ENCODE peak calls at places on chromosomes 5 and 9, in four cellular contexts. One of them, this sample, is unnamed.
A peak's percentile ranks its signal among the peaks of the same experiment; 100 is the strongest.

GRCh38 chr9:35395076-35395675 is 94.7 kb upstream of the RUSC2 start:
- DNase-seq in tibial nerve: no peak
- DNase-seq in uterus: no peak
- DNase-seq in SK-N-SH: no peak
- DNase-seq in this sample: no peak

GRCh38 chr5:137800700-137801411 is 46.7 kb upstream of the HNRNPA0 start:
- DNase-seq in SK-N-SH: no peak
- DNase-seq in uterus: no peak
- DNase-seq in tibial nerve: no peak
- DNase-seq in this sample: no peak

GRCh38 chr5:44875661-44876250 is 67.0 kb downstream of the MRPS30 start:
- DNase-seq in uterus: no peak
- DNase-seq in tibial nerve: no peak
- DNase-seq in SK-N-SH: no peak
- DNase-seq in this sample: no peak

GRCh38 chr5:135040331-135041144 is 6.5 kb upstream of the PITX1 start:
- DNase-seq in uterus: no peak
- DNase-seq in SK-N-SH: peak; percentile 77
- DNase-seq in tibial nerve: no peak
- DNase-seq in this sample: no peak

GRCh38 chr5:14062178-14062577 is 81.0 kb upstream of the TRIO start:
- DNase-seq in tibial nerve: no peak
- DNase-seq in SK-N-SH: no peak
- DNase-seq in uterus: no peak
- DNase-seq in this sample: no peak

GRCh38 chr5:94181940-94182339 is 436.5 kb downstream of the KIAA0825 start:
- DNase-seq in tibial nerve: no peak
- DNase-seq in uterus: no peak
- DNase-seq in SK-N-SH: no peak
- DNase-seq in this sample: no peak

GRCh38 chr5:34008721-34009120 is 871 bp upstream of the AMACR start:
- DNase-seq in tibial nerve: no peak
- DNase-seq in uterus: no peak
- DNase-seq in SK-N-SH: no peak
- DNase-seq in this sample: no peak

GRCh38 chr9:107566596-107566995 is 77.0 kb upstream of the KLF4 start:
- DNase-seq in SK-N-SH: no peak
- DNase-seq in tibial nerve: no peak
- DNase-seq in uterus: no peak
- DNase-seq in this sample: no peak

GRCh38 chr5:16737173-16737572 is 120.4 kb upstream of the RETREG1 start:
- DNase-seq in tibial nerve: no peak
- DNase-seq in uterus: no peak
- DNase-seq in SK-N-SH: no peak
- DNase-seq in this sample: no peak

GRCh38 chr9:118183571-118183970 is 479.4 kb downstream of the TLR4 start:
- DNase-seq in SK-N-SH: no peak
- DNase-seq in tibial nerve: no peak
- DNase-seq in uterus: no peak
- DNase-seq in this sample: no peak

GRCh38 chr5:219492-219891 is 1.4 kb downstream of the SDHA start:
- DNase-seq in uterus: no peak
- DNase-seq in SK-N-SH: no peak
- DNase-seq in tibial nerve: no peak
- DNase-seq in this sample: peak; percentile 12

GRCh38 chr9:16681659-16681990 is 188.8 kb downstream of the BNC2 start:
- DNase-seq in uterus: no peak
- DNase-seq in tibial nerve: no peak
- DNase-seq in SK-N-SH: no peak
- DNase-seq in this sample: peak; percentile 40

GRCh38 chr9:131046093-131046380 is 37.1 kb downstream of the LAMC3 start:
- DNase-seq in uterus: no peak
- DNase-seq in tibial nerve: no peak
- DNase-seq in SK-N-SH: no peak
- DNase-seq in this sample: no peak

GRCh38 chr5:129652353-129653138 is 95.3 kb upstream of the MINAR2 start:
- DNase-seq in tibial nerve: no peak
- DNase-seq in SK-N-SH: no peak
- DNase-seq in uterus: no peak
- DNase-seq in this sample: no peak

GRCh38 chr9:115008536-115008935 is 78.1 kb upstream of the TNFSF8 start:
- DNase-seq in SK-N-SH: no peak
- DNase-seq in uterus: no peak
- DNase-seq in tibial nerve: no peak
- DNase-seq in this sample: peak; percentile 42

GRCh38 chr9:78386746-78387145 is 89.8 kb downstream of the PSAT1 start:
- DNase-seq in tibial nerve: no peak
- DNase-seq in SK-N-SH: no peak
- DNase-seq in uterus: no peak
- DNase-seq in this sample: no peak

GRCh38 chr5:134874831-134875655 is 872 bp downstream of the TXNDC15 start:
- DNase-seq in uterus: peak; percentile 77
- DNase-seq in SK-N-SH: peak; percentile 67
- DNase-seq in tibial nerve: peak; percentile 58
- DNase-seq in this sample: peak; percentile 73

GRCh38 chr5:80964919-80965318 is 4.8 kb downstream of the RASGRF2 start:
- DNase-seq in tibial nerve: no peak
- DNase-seq in SK-N-SH: no peak
- DNase-seq in uterus: no peak
- DNase-seq in this sample: peak; percentile 71

GRCh38 chr5:131373265-131373664 is 109.4 kb downstream of the CDC42SE2 start:
- DNase-seq in SK-N-SH: no peak
- DNase-seq in tibial nerve: no peak
- DNase-seq in uterus: no peak
- DNase-seq in this sample: no peak

GRCh38 chr5:21774791-21775190 is 1078.4 kb downstream of the CDH12 start:
- DNase-seq in tibial nerve: no peak
- DNase-seq in uterus: no peak
- DNase-seq in SK-N-SH: no peak
- DNase-seq in this sample: no peak

GRCh38 chr5:146947181-146947941 is 68.8 kb upstream of the PPP2R2B start:
- DNase-seq in uterus: no peak
- DNase-seq in SK-N-SH: peak; percentile 21
- DNase-seq in tibial nerve: no peak
- DNase-seq in this sample: no peak

GRCh38 chr9:114571391-114571790 is 16.2 kb upstream of the ATP6V1G1 start:
- DNase-seq in tibial nerve: no peak
- DNase-seq in SK-N-SH: no peak
- DNase-seq in uterus: no peak
- DNase-seq in this sample: no peak

GRCh38 chr9:109276469-109277440 is 44.1 kb downstream of the EPB41L4B start:
- DNase-seq in SK-N-SH: no peak
- DNase-seq in uterus: no peak
- DNase-seq in tibial nerve: no peak
- DNase-seq in this sample: no peak

GRCh38 chr5:157485811-157486739 is 26.1 kb downstream of the NIPAL4 start:
- DNase-seq in uterus: no peak
- DNase-seq in SK-N-SH: no peak
- DNase-seq in tibial nerve: no peak
- DNase-seq in this sample: no peak

GRCh38 chr9:75448281-75448680 is 360.0 kb downstream of the OSTF1 start:
- DNase-seq in uterus: no peak
- DNase-seq in tibial nerve: no peak
- DNase-seq in SK-N-SH: no peak
- DNase-seq in this sample: no peak

GRCh38 chr9:84397822-84398221 is 57.3 kb upstream of the SLC28A3 start:
- DNase-seq in tibial nerve: no peak
- DNase-seq in SK-N-SH: no peak
- DNase-seq in uterus: no peak
- DNase-seq in this sample: no peak

GRCh38 chr9:99531313-99531712 is 290.4 kb upstream of the NR4A3 start:
- DNase-seq in tibial nerve: no peak
- DNase-seq in SK-N-SH: no peak
- DNase-seq in uterus: no peak
- DNase-seq in this sample: no peak

GRCh38 chr9:93827545-93828330 is 127.4 kb downstream of the BARX1 start:
- DNase-seq in uterus: no peak
- DNase-seq in SK-N-SH: peak; percentile 96
- DNase-seq in tibial nerve: no peak
- DNase-seq in this sample: no peak

GRCh38 chr9:135786146-135786690 is 84.2 kb downstream of the KCNT1 start:
- DNase-seq in tibial nerve: no peak
- DNase-seq in uterus: no peak
- DNase-seq in SK-N-SH: no peak
- DNase-seq in this sample: no peak

GRCh38 chr9:7560669-7561305 is 238.8 kb downstream of the DMAC1 start:
- DNase-seq in SK-N-SH: no peak
- DNase-seq in uterus: no peak
- DNase-seq in tibial nerve: no peak
- DNase-seq in this sample: no peak

GRCh38 chr9:99824378-99825157 is 2.9 kb downstream of the NR4A3 start:
- DNase-seq in SK-N-SH: peak; percentile 66
- DNase-seq in uterus: peak; percentile 19
- DNase-seq in tibial nerve: no peak
- DNase-seq in this sample: peak; percentile 43

GRCh38 chr5:74684900-74685851 is at the start of gene HEXB:
- DNase-seq in SK-N-SH: peak; percentile 95
- DNase-seq in tibial nerve: peak; percentile 83
- DNase-seq in uterus: peak; percentile 88
- DNase-seq in this sample: peak; percentile 91

GRCh38 chr5:59332236-59332973 is 561.1 kb downstream of the PDE4D start:
- DNase-seq in SK-N-SH: no peak
- DNase-seq in tibial nerve: no peak
- DNase-seq in uterus: no peak
- DNase-seq in this sample: no peak

GRCh38 chr9:73270967-73271722 is 119.5 kb downstream of the ANXA1 start:
- DNase-seq in uterus: no peak
- DNase-seq in SK-N-SH: no peak
- DNase-seq in tibial nerve: no peak
- DNase-seq in this sample: peak; percentile 11

GRCh38 chr5:150948539-150948938 is 43.8 kb upstream of the ZNF300 start:
- DNase-seq in tibial nerve: no peak
- DNase-seq in SK-N-SH: no peak
- DNase-seq in uterus: no peak
- DNase-seq in this sample: no peak
- H3K9me3 ChIP-seq in tibial nerve: no peaks in the 10 kb centered on the region
- H3K9me3 ChIP-seq in SK-N-SH: peaks cover 6% of the 10 kb centered on the region
- H3K9me3 ChIP-seq in uterus: no peaks in the 10 kb centered on the region
- H3K9me3 ChIP-seq in this sample: peaks cover 7% of the 10 kb centered on the region

GRCh38 chr9:137728444-137729311 is 109.9 kb downstream of the EHMT1 start:
- DNase-seq in tibial nerve: no peak
- DNase-seq in SK-N-SH: no peak
- DNase-seq in uterus: no peak
- DNase-seq in this sample: no peak

GRCh38 chr9:137731216-137731946 is 112.6 kb downstream of the EHMT1 start:
- DNase-seq in uterus: no peak
- DNase-seq in tibial nerve: no peak
- DNase-seq in SK-N-SH: no peak
- DNase-seq in this sample: no peak

GRCh38 chr9:137731947-137732813 is 113.4 kb downstream of the EHMT1 start:
- DNase-seq in uterus: no peak
- DNase-seq in tibial nerve: no peak
- DNase-seq in SK-N-SH: no peak
- DNase-seq in this sample: no peak

GRCh38 chr9:137734181-137734580 is 115.4 kb downstream of the EHMT1 start:
- DNase-seq in tibial nerve: no peak
- DNase-seq in SK-N-SH: no peak
- DNase-seq in uterus: no peak
- DNase-seq in this sample: no peak

DNA sequence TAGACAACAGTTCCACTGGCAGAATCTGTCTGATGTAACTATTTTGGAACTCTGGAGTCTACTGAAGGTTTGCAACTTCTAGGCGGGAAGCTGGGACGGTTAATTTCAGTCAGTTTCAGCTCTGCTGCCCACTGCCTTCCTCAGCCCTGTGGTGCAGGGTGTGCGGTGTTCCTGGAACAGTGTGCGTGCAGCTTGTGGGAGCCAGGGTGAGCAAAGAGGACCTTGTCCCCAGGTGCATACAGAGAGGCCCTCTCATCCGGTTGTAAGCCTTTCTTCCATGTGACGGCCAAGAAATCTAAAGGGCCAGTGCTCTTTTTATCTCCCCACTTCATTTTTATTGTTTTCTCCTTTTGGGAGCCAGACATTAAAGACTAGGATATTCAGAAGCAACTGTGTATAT is 114.6 kb downstream of the EHMT1 start:
- DNase-seq in uterus: no peak
- DNase-seq in tibial nerve: no peak
- DNase-seq in SK-N-SH: no peak
- DNase-seq in this sample: no peak
- H3K9me3 ChIP-seq in uterus: no peaks in the 10 kb centered on the region
- H3K9me3 ChIP-seq in tibial nerve: no peaks in the 10 kb centered on the region
- H3K9me3 ChIP-seq in SK-N-SH: no peaks in the 10 kb centered on the region
- H3K9me3 ChIP-seq in this sample: peaks cover 5% of the 10 kb centered on the region

DNA sequence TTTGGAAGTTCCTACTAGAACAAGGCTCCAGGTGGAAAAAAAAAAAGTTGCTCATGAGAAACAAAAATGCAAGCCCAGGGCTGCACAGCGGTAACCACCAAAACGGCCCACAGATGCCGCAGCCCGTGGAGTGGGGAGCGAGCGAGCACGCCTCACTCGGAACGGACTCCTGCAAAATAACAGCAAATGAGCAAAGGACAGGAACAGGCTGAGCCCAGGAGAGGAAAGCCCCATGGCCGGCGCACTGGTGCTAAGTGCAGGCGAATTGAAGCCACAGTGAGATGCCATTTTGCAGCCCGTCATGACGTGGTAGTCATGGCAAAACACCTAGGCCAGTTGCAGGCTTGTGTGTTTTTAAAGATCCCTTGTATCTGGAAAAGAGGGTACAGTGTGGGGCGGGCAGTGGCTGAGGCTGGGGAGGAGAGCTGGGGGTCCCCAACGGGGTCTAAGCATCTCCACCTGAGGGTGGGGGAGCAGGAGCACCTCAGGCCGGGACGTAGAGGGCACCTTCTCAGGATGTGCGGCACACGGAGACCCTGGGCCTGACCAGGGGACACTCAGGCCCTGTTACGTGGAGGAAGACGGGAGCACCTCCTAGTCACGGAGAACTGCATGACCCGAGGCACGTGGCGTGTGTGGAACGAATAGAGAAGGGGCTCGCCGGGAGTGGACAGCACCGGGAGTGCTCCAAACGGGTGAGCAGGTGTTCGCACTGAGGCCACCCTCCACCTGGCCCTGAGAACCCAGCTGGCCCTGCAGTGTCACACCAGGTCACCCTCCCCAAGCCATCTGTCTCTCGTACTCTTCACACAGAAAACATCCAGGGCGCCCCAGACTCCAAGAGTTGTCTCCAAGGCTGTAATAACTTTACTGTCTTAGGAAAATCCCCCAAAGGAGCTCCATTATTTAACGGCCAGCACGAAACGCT is 10.7 kb downstream of the GRM6 start:
- DNase-seq in tibial nerve: no peak
- DNase-seq in SK-N-SH: no peak
- DNase-seq in uterus: no peak
- DNase-seq in this sample: no peak
- H3K9me3 ChIP-seq in tibial nerve: no peaks in the 10 kb centered on the region
- H3K9me3 ChIP-seq in SK-N-SH: no peaks in the 10 kb centered on the region
- H3K9me3 ChIP-seq in uterus: no peaks in the 10 kb centered on the region
- H3K9me3 ChIP-seq in this sample: peaks cover 59% of the 10 kb centered on the region

DNA sequence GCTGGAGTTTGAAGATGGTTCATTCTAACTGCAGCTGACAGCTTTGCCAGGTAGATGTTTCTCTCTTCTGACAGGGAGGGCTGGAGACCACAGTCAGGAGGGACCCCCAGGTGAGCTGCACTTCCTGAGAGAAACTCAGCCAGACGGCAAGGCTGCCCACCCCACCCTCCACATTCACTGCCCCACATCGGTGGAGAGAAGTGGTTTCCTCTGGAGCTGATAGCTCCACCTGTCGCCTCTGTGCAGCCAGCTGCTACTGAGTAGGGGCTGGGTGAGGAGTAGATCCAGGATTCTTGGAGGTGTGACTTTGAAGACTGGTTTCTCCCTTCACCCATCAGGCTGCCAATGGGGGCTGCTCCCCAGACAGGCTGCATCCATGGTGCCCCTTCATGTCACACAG is 175.0 kb downstream of the CARTPT start:
- DNase-seq in tibial nerve: no peak
- DNase-seq in uterus: no peak
- DNase-seq in SK-N-SH: no peak
- DNase-seq in this sample: no peak
- H3K9me3 ChIP-seq in tibial nerve: no peaks in the 10 kb centered on the region
- H3K9me3 ChIP-seq in uterus: no peaks in the 10 kb centered on the region
- H3K9me3 ChIP-seq in SK-N-SH: no peaks in the 10 kb centered on the region
- H3K9me3 ChIP-seq in this sample: no peaks in the 10 kb centered on the region

This sample was measured in SJSA1.